ENCODE peak calls at places on chromosomes 12 and 14, in six cellular contexts. One of them, this sample, is unnamed. For H3K4me1, the result is how much of the 10 kb centered on the place peaks cover.

GRCh38 chr12:27460471-27460978 is 14.0 kb downstream of the SMCO2 start:
- DNase-seq in HepG2: no peak
- DNase-seq in HCT116: no peak
- DNase-seq in suprapubic skin: no peak
- DNase-seq in transverse colon: peak
- DNase-seq in A549: peak
- DNase-seq in this sample: no peak

GRCh38 chr12:92676710-92677109 is 26.1 kb upstream of the PLEKHG7 start:
- DNase-seq in HepG2: no peak
- DNase-seq in HCT116: no peak
- DNase-seq in suprapubic skin: no peak
- DNase-seq in transverse colon: no peak
- DNase-seq in A549: no peak
- DNase-seq in this sample: no peak

GRCh38 chr12:48965447-48965846 is 6.1 kb downstream of the WNT10B start:
- DNase-seq in HepG2: no peak
- DNase-seq in HCT116: no peak
- DNase-seq in suprapubic skin: no peak
- DNase-seq in transverse colon: no peak
- DNase-seq in A549: no peak
- DNase-seq in this sample: no peak

GRCh38 chr12:28937196-28937595 is 211.9 kb upstream of the FAR2 start:
- DNase-seq in HepG2: no peak
- DNase-seq in HCT116: no peak
- DNase-seq in suprapubic skin: no peak
- DNase-seq in transverse colon: no peak
- DNase-seq in A549: no peak
- DNase-seq in this sample: no peak

GRCh38 chr12:77560714-77561113 is 270.0 kb upstream of the NAV3 start:
- DNase-seq in HepG2: peak
- DNase-seq in HCT116: no peak
- DNase-seq in suprapubic skin: no peak
- DNase-seq in transverse colon: no peak
- DNase-seq in A549: no peak
- DNase-seq in this sample: no peak

GRCh38 chr14:101600891-101601602 is 39.8 kb downstream of the DIO3 start:
- DNase-seq in HepG2: no peak
- DNase-seq in HCT116: no peak
- DNase-seq in suprapubic skin: peak
- DNase-seq in transverse colon: peak
- DNase-seq in A549: no peak
- DNase-seq in this sample: no peak

GRCh38 chr12:49369723-49370145 is 2.5 kb downstream of the SPATS2 start:
- DNase-seq in HepG2: peak
- DNase-seq in HCT116: no peak
- DNase-seq in suprapubic skin: no peak
- DNase-seq in transverse colon: peak
- DNase-seq in A549: peak
- DNase-seq in this sample: no peak

GRCh38 chr14:99502989-99503421 is 21.8 kb downstream of the CCNK start:
- DNase-seq in HepG2: no peak
- DNase-seq in HCT116: no peak
- DNase-seq in suprapubic skin: no peak
- DNase-seq in transverse colon: no peak
- DNase-seq in A549: no peak
- DNase-seq in this sample: no peak

GRCh38 chr12:76007640-76008039 is 23.9 kb downstream of the PHLDA1 start:
- DNase-seq in HepG2: no peak
- DNase-seq in HCT116: no peak
- DNase-seq in suprapubic skin: no peak
- DNase-seq in transverse colon: no peak
- DNase-seq in A549: no peak
- DNase-seq in this sample: no peak

GRCh38 chr12:109047081-109047805 is 5.1 kb upstream of the USP30 start:
- DNase-seq in HepG2: no peak
- DNase-seq in HCT116: no peak
- DNase-seq in suprapubic skin: no peak
- DNase-seq in transverse colon: no peak
- DNase-seq in A549: peak
- DNase-seq in this sample: no peak

GRCh38 chr14:33564774-33565630 is 385.9 kb downstream of the EGLN3 start:
- DNase-seq in HepG2: peak
- DNase-seq in HCT116: no peak
- DNase-seq in suprapubic skin: no peak
- DNase-seq in transverse colon: no peak
- DNase-seq in A549: no peak
- DNase-seq in this sample: no peak

GRCh38 chr12:6921996-6922935 is 5.5 kb upstream of the ATN1 start:
- DNase-seq in HepG2: no peak
- DNase-seq in HCT116: no peak
- DNase-seq in suprapubic skin: no peak
- DNase-seq in transverse colon: peak
- DNase-seq in A549: no peak
- DNase-seq in this sample: no peak

GRCh38 chr14:23159516-23159915 is 23.9 kb downstream of the SLC7A8 start:
- DNase-seq in HepG2: no peak
- DNase-seq in HCT116: no peak
- DNase-seq in suprapubic skin: no peak
- DNase-seq in transverse colon: no peak
- DNase-seq in A549: no peak
- DNase-seq in this sample: no peak

GRCh38 chr12:94148841-94149780 is 734 bp downstream of the PLXNC1 start:
- DNase-seq in HepG2: no peak
- DNase-seq in HCT116: no peak
- DNase-seq in suprapubic skin: no peak
- DNase-seq in transverse colon: peak
- DNase-seq in A549: peak
- DNase-seq in this sample: no peak

GRCh38 chr12:117178301-117178700 is 12.0 kb downstream of the FBXO21 start:
- DNase-seq in HepG2: no peak
- DNase-seq in HCT116: no peak
- DNase-seq in suprapubic skin: peak
- DNase-seq in transverse colon: no peak
- DNase-seq in A549: no peak
- DNase-seq in this sample: no peak

GRCh38 chr12:104886418-104887401 is 71.4 kb downstream of the SLC41A2 start:
- DNase-seq in HepG2: no peak
- DNase-seq in HCT116: peak
- DNase-seq in suprapubic skin: no peak
- DNase-seq in transverse colon: no peak
- DNase-seq in A549: no peak
- DNase-seq in this sample: no peak

GRCh38 chr14:30193056-30193455 is 265.4 kb upstream of the PRKD1 start:
- DNase-seq in HepG2: no peak
- DNase-seq in HCT116: no peak
- DNase-seq in suprapubic skin: no peak
- DNase-seq in transverse colon: no peak
- DNase-seq in A549: no peak
- DNase-seq in this sample: no peak

GRCh38 chr12:40229690-40230651 is 5.2 kb downstream of the LRRK2 start:
- DNase-seq in HepG2: no peak
- DNase-seq in HCT116: no peak
- DNase-seq in suprapubic skin: no peak
- DNase-seq in transverse colon: no peak
- DNase-seq in A549: no peak
- DNase-seq in this sample: no peak
- H3K4me1 ChIP-seq in HepG2: under half
- H3K4me1 ChIP-seq in HCT116: under half
- H3K4me1 ChIP-seq in suprapubic skin: under half
- H3K4me1 ChIP-seq in transverse colon: under half
- H3K4me1 ChIP-seq in A549: under half
- H3K4me1 ChIP-seq in this sample: under half

GRCh38 chr14:81533212-81533535 is 479 bp downstream of the SEL1L start:
- DNase-seq in HepG2: no peak
- DNase-seq in HCT116: no peak
- DNase-seq in suprapubic skin: no peak
- DNase-seq in transverse colon: no peak
- DNase-seq in A549: no peak
- DNase-seq in this sample: no peak

GRCh38 chr14:81534510-81535074 is 939 bp upstream of the SEL1L start:
- DNase-seq in HepG2: peak
- DNase-seq in HCT116: no peak
- DNase-seq in suprapubic skin: no peak
- DNase-seq in transverse colon: no peak
- DNase-seq in A549: no peak
- DNase-seq in this sample: no peak

GRCh38 chr14:81536125-81536771 is 2.6 kb upstream of the SEL1L start:
- DNase-seq in HepG2: no peak
- DNase-seq in HCT116: no peak
- DNase-seq in suprapubic skin: no peak
- DNase-seq in transverse colon: no peak
- DNase-seq in A549: no peak
- DNase-seq in this sample: no peak

GRCh38 chr14:81535399-81536124 is 1.9 kb upstream of the SEL1L start:
- DNase-seq in HepG2: no peak
- DNase-seq in HCT116: no peak
- DNase-seq in suprapubic skin: no peak
- DNase-seq in transverse colon: no peak
- DNase-seq in A549: no peak
- DNase-seq in this sample: no peak

GRCh38 chr14:81533536-81534343 is at the start of gene SEL1L:
- DNase-seq in HepG2: peak
- DNase-seq in HCT116: peak
- DNase-seq in suprapubic skin: peak
- DNase-seq in transverse colon: peak
- DNase-seq in A549: peak
- DNase-seq in this sample: peak
- TF ChIP-seq POLR2A in HepG2: peak
- TF ChIP-seq POLR2A in HCT116: peak
- TF ChIP-seq POLR2A in suprapubic skin: peak
- TF ChIP-seq POLR2A in transverse colon: peak
- TF ChIP-seq POLR2A in A549: peak
- TF ChIP-seq POLR2A in this sample: peak

GRCh38 chr14:24368562-24369252 is 723 bp downstream of the NFATC4 start:
- DNase-seq in HepG2: no peak
- DNase-seq in HCT116: no peak
- DNase-seq in suprapubic skin: peak
- DNase-seq in transverse colon: peak
- DNase-seq in A549: no peak
- DNase-seq in this sample: peak

GRCh38 chr14:24368215-24368561 is 204 bp downstream of the NFATC4 start:
- DNase-seq in HepG2: no peak
- DNase-seq in HCT116: no peak
- DNase-seq in suprapubic skin: no peak
- DNase-seq in transverse colon: no peak
- DNase-seq in A549: no peak
- DNase-seq in this sample: no peak

GRCh38 chr14:24369463-24369862 is 1.5 kb downstream of the NFATC4 start:
- DNase-seq in HepG2: no peak
- DNase-seq in HCT116: no peak
- DNase-seq in suprapubic skin: no peak
- DNase-seq in transverse colon: peak
- DNase-seq in A549: no peak
- DNase-seq in this sample: peak

GRCh38 chr14:24367506-24368214 is at the start of gene NFATC4:
- DNase-seq in HepG2: peak
- DNase-seq in HCT116: peak
- DNase-seq in suprapubic skin: peak
- DNase-seq in transverse colon: peak
- DNase-seq in A549: peak
- DNase-seq in this sample: peak

DNA sequence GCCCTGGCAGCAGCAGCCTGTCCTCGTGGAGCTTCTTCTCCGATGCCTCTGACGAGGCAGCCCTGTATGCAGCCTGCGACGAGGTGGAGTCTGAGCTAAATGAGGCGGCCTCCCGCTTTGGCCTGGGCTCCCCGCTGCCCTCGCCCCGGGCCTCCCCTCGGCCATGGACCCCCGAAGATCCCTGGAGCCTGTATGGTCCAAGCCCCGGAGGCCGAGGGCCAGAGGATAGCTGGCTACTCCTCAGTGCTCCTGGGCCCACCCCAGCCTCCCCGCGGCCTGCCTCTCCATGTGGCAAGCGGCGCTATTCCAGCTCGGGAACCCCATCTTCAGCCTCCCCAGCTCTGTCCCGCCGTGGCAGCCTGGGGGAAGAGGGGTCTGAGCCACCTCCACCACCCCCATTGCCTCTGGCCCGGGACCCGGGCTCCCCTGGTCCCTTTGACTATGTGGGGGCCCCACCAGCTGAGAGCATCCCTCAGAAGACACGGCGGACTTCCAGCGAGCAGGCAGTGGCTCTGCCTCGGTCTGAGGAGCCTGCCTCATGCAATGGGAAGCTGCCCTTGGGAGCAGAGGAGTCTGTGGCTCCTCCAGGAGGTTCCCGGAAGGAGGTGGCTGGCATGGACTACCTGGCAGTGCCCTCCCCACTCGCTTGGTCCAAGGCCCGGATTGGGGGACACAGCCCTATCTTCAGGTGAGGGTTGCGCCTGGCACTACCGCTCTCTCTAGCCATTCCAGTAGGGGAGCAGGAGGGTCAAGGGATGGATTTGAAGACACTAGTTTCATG is 2.1 kb downstream of the NFATC4 start:
- DNase-seq in HepG2: no peak
- DNase-seq in HCT116: no peak
- DNase-seq in suprapubic skin: no peak
- DNase-seq in transverse colon: no peak
- DNase-seq in A549: no peak
- DNase-seq in this sample: no peak
- H3K27ac ChIP-seq in HepG2: no peak
- H3K27ac ChIP-seq in HCT116: no peak
- H3K27ac ChIP-seq in suprapubic skin: peak
- H3K27ac ChIP-seq in transverse colon: peak
- H3K27ac ChIP-seq in A549: no peak
- H3K27ac ChIP-seq in this sample: peak

DNA sequence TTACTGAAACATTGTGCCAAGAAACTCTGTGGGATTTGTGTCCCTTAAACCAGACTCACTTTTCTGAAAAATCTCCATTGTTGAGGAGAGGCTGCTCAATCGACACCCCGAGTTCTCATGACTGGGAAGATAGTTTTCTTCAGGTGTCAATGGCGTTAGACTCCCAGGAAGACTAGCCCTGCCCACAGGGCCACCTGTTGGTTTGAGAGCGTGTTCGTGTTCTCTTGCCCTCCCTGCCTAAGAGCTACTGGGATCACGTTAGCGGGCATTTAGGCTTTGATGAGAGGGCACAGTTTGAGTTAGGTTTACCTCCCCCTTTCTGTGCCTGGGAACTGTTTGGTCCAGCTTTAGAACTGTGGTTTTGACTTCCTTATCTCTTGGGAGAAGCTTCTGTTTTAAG is 10.7 kb upstream of the UNC119B start:
- DNase-seq in HepG2: no peak
- DNase-seq in HCT116: no peak
- DNase-seq in suprapubic skin: no peak
- DNase-seq in transverse colon: no peak
- DNase-seq in A549: no peak
- DNase-seq in this sample: no peak
- H3K4me1 ChIP-seq in HepG2: under half
- H3K4me1 ChIP-seq in HCT116: under half
- H3K4me1 ChIP-seq in suprapubic skin: under half
- H3K4me1 ChIP-seq in transverse colon: under half
- H3K4me1 ChIP-seq in A549: under half
- H3K4me1 ChIP-seq in this sample: under half

DNA sequence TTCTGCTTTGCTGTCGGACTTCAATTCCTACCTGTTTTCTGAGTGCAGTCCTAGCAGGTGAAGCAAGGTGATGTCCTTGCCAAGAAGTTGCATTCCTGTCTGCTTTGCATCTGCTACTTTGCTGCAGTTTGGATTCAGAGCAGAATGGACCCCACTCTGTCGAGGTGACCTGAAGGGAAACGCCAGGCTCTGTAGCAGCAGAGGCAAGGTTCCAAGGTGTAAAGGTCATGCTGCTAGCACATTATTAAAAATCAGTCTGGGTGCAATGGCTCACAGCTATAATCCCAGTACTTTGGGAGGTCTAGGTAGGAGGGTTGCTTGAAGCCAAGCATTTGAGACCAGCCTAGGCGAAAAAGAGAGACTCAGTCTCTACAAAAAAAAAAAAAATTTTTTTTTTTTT is 17.3 kb upstream of the ALDH2 start:
- DNase-seq in HepG2: no peak
- DNase-seq in HCT116: no peak
- DNase-seq in suprapubic skin: no peak
- DNase-seq in transverse colon: no peak
- DNase-seq in A549: no peak
- DNase-seq in this sample: no peak
- TF ChIP-seq POLR2A in HepG2: no peak
- TF ChIP-seq POLR2A in HCT116: no peak
- TF ChIP-seq POLR2A in suprapubic skin: no peak
- TF ChIP-seq POLR2A in transverse colon: no peak
- TF ChIP-seq POLR2A in A549: no peak
- TF ChIP-seq POLR2A in this sample: no peak